ENCODE peak calls at places on chromosomes 12 and 14, in six cellular contexts. G is neuronal stem cell, I is mesenchymal stem cell, D is IMR-90, N is H1, Y is trophoblast cell. X is an unnamed sample.

GRCh38 chr12:122123051-122123760 is 44.6 kb downstream of the MLXIP start:
- DNase-seq in G (peak), I (peak), D (peak), N (peak), Y (peak), X (peak)

GRCh38 chr14:104680056-104680805 is 9.2 kb upstream of the INF2 start:
- DNase-seq in G (no peak), I (peak), D (peak), N (no peak), Y (peak), X (no peak)

GRCh38 chr12:5096241-5096880 is 52.7 kb downstream of the KCNA5 start:
- DNase-seq in G (no peak), I (peak), D (peak), N (no peak), Y (peak), X (no peak)

GRCh38 chr12:76030378-76031080 is 1.0 kb downstream of the PHLDA1 start:
- DNase-seq in G (no peak), I (no peak), D (peak), N (peak), Y (peak), X (no peak)

GRCh38 chr12:12016284-12017100 is 54.2 kb upstream of the BCL2L14 start:
- DNase-seq in G (no peak), I (no peak), D (no peak), N (no peak), Y (no peak), X (no peak)

GRCh38 chr12:54977155-54977554 is 7.4 kb downstream of the TESPA1 start:
- DNase-seq in G (no peak), I (peak), D (peak), N (no peak), Y (peak), X (no peak)

GRCh38 chr14:52338282-52338681 is 24.2 kb downstream of the PTGER2 start:
- DNase-seq in G (no peak), I (peak), D (peak), N (no peak), Y (no peak), X (no peak)

GRCh38 chr12:82730832-82731497 is 44.3 kb downstream of the TMTC2 start:
- DNase-seq in G (no peak), I (no peak), D (peak), N (no peak), Y (peak), X (no peak)

GRCh38 chr14:81169711-81170103 is 51.1 kb downstream of the GTF2A1 start:
- DNase-seq in G (no peak), I (peak), D (peak), N (no peak), Y (no peak), X (peak)

GRCh38 chr14:66140213-66140918 is 345.8 kb upstream of the CCDC196 start:
- DNase-seq in G (no peak), I (no peak), D (no peak), N (no peak), Y (no peak), X (no peak)

GRCh38 chr12:55742719-55743130 is at the start of gene GDF11:
- DNase-seq in G (peak), I (peak), D (peak), N (peak), Y (peak), X (peak)

GRCh38 chr12:85821216-85821615 is 15.0 kb downstream of the RASSF9 start:
- DNase-seq in G (no peak), I (peak), D (no peak), N (no peak), Y (no peak), X (no peak)

GRCh38 chr12:79927772-79928474 is 7.0 kb downstream of the PPP1R12A start:
- DNase-seq in G (no peak), I (peak), D (peak), N (no peak), Y (no peak), X (no peak)

GRCh38 chr14:101064121-101064661 is 160.7 kb upstream of the RTL1 start:
- DNase-seq in G (no peak), I (no peak), D (no peak), N (no peak), Y (no peak), X (no peak)

GRCh38 chr14:26993541-26993940 is 395.7 kb upstream of the NOVA1 start:
- DNase-seq in G (no peak), I (no peak), D (no peak), N (no peak), Y (no peak), X (no peak)

GRCh38 chr12:70663838-70664237 is 26.6 kb upstream of the PTPRB start:
- DNase-seq in G (no peak), I (no peak), D (no peak), N (no peak), Y (no peak), X (no peak)

GRCh38 chr14:67411820-67412421 is at the start of gene PLEK2:
- DNase-seq in G (no peak), I (no peak), D (no peak), N (peak), Y (peak), X (no peak)

GRCh38 chr12:32542550-32543229 is 136.4 kb upstream of the DNM1L start:
- DNase-seq in G (no peak), I (no peak), D (no peak), N (no peak), Y (no peak), X (peak)

GRCh38 chr12:22858849-22859569 is 234.0 kb downstream of the ETNK1 start:
- DNase-seq in G (no peak), I (no peak), D (peak), N (no peak), Y (no peak), X (no peak)

GRCh38 chr12:86018361-86018760 is 144.3 kb downstream of the NTS start:
- DNase-seq in G (no peak), I (no peak), D (no peak), N (no peak), Y (no peak), X (no peak)

GRCh38 chr14:46663382-46663781 is 11.8 kb upstream of the RPL10L start:
- DNase-seq in G (no peak), I (no peak), D (no peak), N (no peak), Y (no peak), X (no peak)

GRCh38 chr14:35632276-35633071 is 98.5 kb downstream of the INSM2 start:
- DNase-seq in G (no peak), I (peak), D (peak), N (no peak), Y (no peak), X (no peak)

GRCh38 chr14:29821665-29822429 is 105.8 kb downstream of the PRKD1 start:
- DNase-seq in G (no peak), I (peak), D (no peak), N (no peak), Y (no peak), X (no peak)

GRCh38 chr12:112382866-112383265 is 635 bp upstream of the HECTD4 start:
- DNase-seq in G (no peak), I (no peak), D (no peak), N (no peak), Y (no peak), X (no peak)

GRCh38 chr14:37862263-37862662 is 266.8 kb downstream of the TTC6 start:
- DNase-seq in G (no peak), I (no peak), D (no peak), N (no peak), Y (no peak), X (no peak)

GRCh38 chr12:48015129-48015528 is 10.9 kb upstream of the COL2A1 start:
- DNase-seq in G (no peak), I (no peak), D (no peak), N (no peak), Y (no peak), X (no peak)

GRCh38 chr14:77615231-77616132 is 955 bp downstream of the SPTLC2 start:
- DNase-seq in G (peak), I (peak), D (peak), N (no peak), Y (peak), X (no peak)

GRCh38 chr12:65164774-65165173 is 4.6 kb upstream of the LEMD3 start:
- DNase-seq in G (no peak), I (no peak), D (no peak), N (no peak), Y (no peak), X (no peak)

GRCh38 chr12:1911598-1912575 is 6.6 kb downstream of the CACNA2D4 start:
- DNase-seq in G (no peak), I (no peak), D (no peak), N (peak), Y (no peak), X (peak)

GRCh38 chr14:28807518-28807917 is 40.9 kb downstream of the FOXG1 start:
- DNase-seq in G (no peak), I (no peak), D (no peak), N (no peak), Y (no peak), X (no peak)

GRCh38 chr12:31224768-31225448 is 101.0 kb downstream of the SINHCAF start:
- DNase-seq in G (no peak), I (no peak), D (no peak), N (no peak), Y (no peak), X (no peak)

GRCh38 chr12:14156606-14157005 is 175.2 kb upstream of the GRIN2B start:
- DNase-seq in G (no peak), I (no peak), D (no peak), N (peak), Y (no peak), X (no peak)

GRCh38 chr14:94601961-94602391 is 10.2 kb upstream of the SERPINA3 start:
- DNase-seq in G (no peak), I (peak), D (peak), N (no peak), Y (no peak), X (peak)

GRCh38 chr14:67815573-67816235 is 686 bp downstream of the ZFYVE26 start:
- DNase-seq in G (no peak), I (peak), D (peak), N (no peak), Y (peak), X (no peak)

GRCh38 chr14:99571303-99571986 is 32.6 kb downstream of the CCDC85C start:
- DNase-seq in G (no peak), I (no peak), D (no peak), N (no peak), Y (no peak), X (no peak)

GRCh38 chr12:87430444-87430843 is 598.8 kb downstream of the C12orf50 start:
- DNase-seq in G (no peak), I (no peak), D (no peak), N (no peak), Y (no peak), X (no peak)

GRCh38 chr14:20427231-20428009 is 8.5 kb downstream of the KLHL33 start:
- DNase-seq in G (no peak), I (peak), D (peak), N (no peak), Y (peak), X (no peak)

GRCh38 chr12:48086327-48086726 is 19.6 kb downstream of the SENP1 start:
- DNase-seq in G (no peak), I (no peak), D (no peak), N (no peak), Y (no peak), X (no peak)

GRCh38 chr14:95445676-95446075 is 70.8 kb downstream of the SYNE3 start:
- DNase-seq in G (no peak), I (no peak), D (no peak), N (no peak), Y (no peak), X (no peak)

GRCh38 chr12:110765144-110765543 is 22.5 kb upstream of the PPP1CC start:
- DNase-seq in G (no peak), I (no peak), D (no peak), N (no peak), Y (no peak), X (no peak)

GRCh38 chr12:110766311-110767154 is 23.8 kb upstream of the PPP1CC start:
- DNase-seq in G (no peak), I (no peak), D (no peak), N (no peak), Y (no peak), X (no peak)

GRCh38 chr12:110768960-110769359 is 26.3 kb upstream of the PPP1CC start:
- DNase-seq in G (no peak), I (no peak), D (no peak), N (no peak), Y (no peak), X (no peak)

GRCh38 chr12:110763578-110763977 is 20.9 kb upstream of the PPP1CC start:
- DNase-seq in G (no peak), I (no peak), D (no peak), N (no peak), Y (no peak), X (no peak)

GRCh38 chr12:110767863-110768262 is 25.2 kb upstream of the PPP1CC start:
- DNase-seq in G (no peak), I (no peak), D (no peak), N (no peak), Y (no peak), X (no peak)
- H4K91ac ChIP-seq in G (no peak), I (no peak), D (no peak), N (no peak), Y (no peak), X (no peak)

DNA sequence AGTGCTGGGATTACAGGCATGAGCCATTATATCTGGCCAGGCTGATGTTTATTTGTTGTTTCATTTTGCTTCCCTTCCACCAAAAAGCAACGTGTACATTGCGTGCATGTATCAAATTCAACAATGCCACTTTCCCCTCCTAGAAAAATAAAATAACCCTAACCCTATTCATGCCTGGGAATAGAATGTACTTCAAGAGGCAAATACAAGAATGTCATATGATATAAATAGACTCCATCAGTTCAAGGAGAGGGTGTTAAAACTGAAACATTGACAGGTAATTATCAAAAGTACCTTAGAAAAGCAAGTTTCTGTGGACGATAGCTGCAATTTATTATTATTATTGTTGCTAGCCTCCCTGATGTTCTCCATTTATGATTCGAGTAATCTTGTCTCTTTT is 99.1 kb downstream of the BTG1 start:
- DNase-seq in G (no peak), I (no peak), D (no peak), N (no peak), Y (no peak), X (no peak)
- H4K91ac ChIP-seq in G (no peak), I (no peak), D (no peak), N (no peak), Y (no peak), X (no peak)

GRCh38 chr14:48127674-48128073 is 452.3 kb upstream of the MDGA2 start:
- DNase-seq in G (no peak), I (no peak), D (no peak), N (no peak), Y (no peak), X (no peak)
- H4K91ac ChIP-seq in G (no peak), I (no peak), D (no peak), N (no peak), Y (no peak), X (no peak)

GRCh38 chr14:72366619-72367018 is 434.4 kb downstream of the RGS6 start:
- DNase-seq in G (no peak), I (no peak), D (no peak), N (no peak), Y (no peak), X (no peak)
- H4K91ac ChIP-seq in G (no peak), I (no peak), D (no peak), N (no peak), Y (no peak), X (no peak)

GRCh38 chr12:126428769-126429168 is 1363.5 kb downstream of the AACS start:
- DNase-seq in G (no peak), I (no peak), D (no peak), N (no peak), Y (no peak), X (no peak)

GRCh38 chr12:126425264-126425663 is 1360.0 kb downstream of the AACS start:
- DNase-seq in G (no peak), I (no peak), D (no peak), N (no peak), Y (no peak), X (no peak)

DNA sequence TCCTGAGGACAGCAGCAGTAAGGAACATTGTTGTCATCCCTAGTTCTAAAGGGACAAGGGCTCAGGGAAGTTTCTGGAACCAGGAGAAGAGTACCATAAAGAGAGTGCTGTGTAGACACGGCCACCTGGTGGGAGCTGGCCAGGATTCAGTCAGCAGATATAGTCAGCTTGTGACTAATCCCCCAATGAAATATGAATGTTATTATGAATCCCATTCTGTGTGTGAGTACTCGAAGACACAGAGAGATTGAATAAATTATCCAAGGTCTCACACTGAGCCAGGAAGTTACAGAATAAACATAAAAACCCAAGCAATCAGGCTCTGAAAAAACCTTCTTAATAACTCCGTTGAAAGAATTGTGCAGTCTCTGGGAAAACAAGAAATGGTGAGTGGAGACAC is 1359.5 kb downstream of the AACS start:
- DNase-seq in G (no peak), I (no peak), D (no peak), N (no peak), Y (no peak), X (no peak)
- H4K91ac ChIP-seq in G (no peak), I (no peak), D (no peak), N (no peak), Y (no peak), X (no peak)

DNA sequence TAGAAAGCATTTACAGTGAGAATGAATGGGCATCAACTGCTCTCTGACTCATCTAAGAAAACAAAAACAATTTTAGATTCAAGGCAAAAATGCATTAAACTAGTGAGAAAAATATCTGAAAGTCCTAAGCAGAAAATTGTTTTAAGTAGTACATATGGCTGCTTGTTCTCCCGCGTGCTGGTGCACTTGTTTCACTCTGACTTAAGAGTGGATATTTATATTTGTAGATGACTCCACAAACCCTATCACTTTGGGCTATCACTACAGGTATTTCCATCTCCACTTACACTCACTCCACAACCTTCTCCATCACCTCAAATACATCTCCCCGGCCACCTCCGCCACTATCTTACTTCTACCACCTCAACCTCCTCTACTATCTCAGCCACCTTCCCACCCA is 253.9 kb upstream of the EGLN3 start:
- DNase-seq in G (no peak), I (no peak), D (no peak), N (no peak), Y (no peak), X (no peak)
- H4K91ac ChIP-seq in G (no peak), I (no peak), D (no peak), N (no peak), Y (no peak), X (no peak)

GRCh38 chr14:93186461-93186860 is 1.3 kb downstream of the LYSET start:
- DNase-seq in G (no peak), I (peak), D (no peak), N (no peak), Y (peak), X (no peak)

GRCh38 chr14:93183596-93184317 is 940 bp downstream of the MOAP1 start:
- DNase-seq in G (no peak), I (no peak), D (no peak), N (no peak), Y (no peak), X (no peak)

GRCh38 chr14:93186961-93187360 is 1.8 kb downstream of the LYSET start:
- DNase-seq in G (no peak), I (no peak), D (no peak), N (no peak), Y (no peak), X (no peak)

GRCh38 chr14:93184391-93185332 is at the start of the genes LYSET and MOAP1:
- DNase-seq in G (peak), I (peak), D (peak), N (peak), Y (peak), X (peak)

GRCh38 chr14:93185333-93185688 is 194 bp downstream of the LYSET start:
- DNase-seq in G (no peak), I (no peak), D (no peak), N (no peak), Y (no peak), X (no peak)
- H4K91ac ChIP-seq in G (no peak), I (no peak), D (no peak), N (no peak), Y (peak), X (no peak)

DNA sequence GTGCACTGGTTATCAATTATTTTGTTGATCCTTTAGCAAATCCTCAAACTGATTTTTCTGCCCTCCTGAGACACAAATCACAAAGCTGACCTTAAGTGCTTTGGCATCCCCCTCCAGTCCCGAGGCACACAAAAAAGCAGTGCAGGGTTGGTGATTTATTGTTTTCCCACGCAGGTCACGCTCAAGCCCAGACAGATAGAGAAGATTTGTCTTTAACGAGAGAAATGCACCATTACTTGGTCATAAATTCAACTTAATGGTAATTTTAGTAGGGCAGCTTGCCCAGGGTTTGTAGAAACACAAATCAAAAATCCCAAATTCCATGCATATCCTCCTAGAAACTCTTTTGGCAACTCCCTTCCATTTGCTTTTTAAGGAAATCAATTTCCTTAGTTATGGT is 132.6 kb downstream of the IGF1 start:
- DNase-seq in G (no peak), I (no peak), D (no peak), N (no peak), Y (no peak), X (no peak)
- H4K91ac ChIP-seq in G (no peak), I (no peak), D (no peak), N (no peak), Y (no peak), X (no peak)

GRCh38 chr12:26247873-26248272 is 52.5 kb downstream of the SSPN start:
- DNase-seq in G (no peak), I (no peak), D (no peak), N (no peak), Y (no peak), X (no peak)
- H4K91ac ChIP-seq in G (no peak), I (no peak), D (no peak), N (no peak), Y (no peak), X (no peak)

GRCh38 chr12:105455250-105455649 is 124.8 kb downstream of the C12orf75 start:
- DNase-seq in G (no peak), I (no peak), D (no peak), N (no peak), Y (peak), X (no peak)
- H4K91ac ChIP-seq in G (no peak), I (no peak), D (no peak), N (no peak), Y (no peak), X (no peak)